ENCODE peak calls at places on chromosomes 13 and 19, in nine cellular contexts. Q, D, O, K, T, N, H, W and F are unnamed samples.

GRCh38 chr13:72696590-72696989 is 30.8 kb downstream of the MZT1 start:
- DNase-seq in K (peak; percentile 10), Q (no peak), D (peak; percentile 12), H (no peak), O (no peak), W (no peak), T (no peak), N (no peak), F (no peak)

GRCh38 chr19:2783781-2784145 is 690 bp upstream of the SGTA start:
- DNase-seq in T (no peak), H (no peak), K (no peak), Q (no peak), W (no peak), O (no peak), N (no peak), D (no peak), F (no peak)

GRCh38 chr19:18741566-18742121 is 49.5 kb downstream of the COMP start:
- DNase-seq in T (no peak), H (peak; percentile 73), O (no peak), D (no peak), N (peak; percentile 41), W (no peak), K (no peak), Q (no peak), F (peak; percentile 94)

GRCh38 chr19:55697069-55697440 is 22.0 kb downstream of the EPN1 start:
- DNase-seq in T (no peak), N (no peak), W (no peak), Q (peak; percentile 15), O (no peak), H (no peak), D (no peak), K (no peak), F (no peak)

GRCh38 chr13:98822238-98822606 is 69.8 kb upstream of the SLC15A1 start:
- DNase-seq in O (no peak), H (no peak), W (no peak), Q (no peak), T (no peak), N (no peak), D (no peak), K (peak; percentile 39), F (peak; percentile 30)

GRCh38 chr13:103287659-103288058 is 221.4 kb upstream of the SLC10A2 start:
- DNase-seq in Q (no peak), D (no peak), T (no peak), N (no peak), H (no peak), W (no peak), O (peak; percentile 2), K (no peak), F (no peak)

GRCh38 chr19:8305798-8306197 is 2.4 kb downstream of the CD320 start:
- DNase-seq in H (no peak), W (no peak), K (no peak), O (no peak), T (no peak), N (no peak), D (no peak), Q (no peak), F (no peak)

GRCh38 chr13:34738251-34739170 is 203.6 kb upstream of the NBEA start:
- DNase-seq in Q (no peak), D (no peak), W (no peak), T (no peak), O (no peak), N (no peak), K (no peak), H (no peak), F (no peak)

GRCh38 chr19:43820098-43820860 is 6.8 kb upstream of the ZNF283 start:
- DNase-seq in Q (peak; percentile 75), K (peak; percentile 85), W (no peak), N (no peak), T (no peak), H (peak; percentile 73), D (no peak), O (no peak), F (peak; percentile 24)

GRCh38 chr13:30739646-30740642 is 4.6 kb downstream of the ALOX5AP start:
- DNase-seq in K (peak; percentile 75), T (no peak), Q (no peak), O (no peak), D (peak; percentile 62), H (peak; percentile 3), W (peak; percentile 83), N (no peak), F (no peak)

GRCh38 chr13:43883636-43884035 is 3.9 kb downstream of the LACC1 start:
- DNase-seq in T (no peak), O (no peak), H (no peak), K (no peak), W (no peak), Q (no peak), D (no peak), N (no peak), F (no peak)

GRCh38 chr19:751501-752341 is 809 bp downstream of the MISP start:
- DNase-seq in W (peak; percentile 44), H (peak; percentile 75), D (no peak), N (no peak), T (no peak), Q (no peak), K (peak; percentile 95), O (no peak), F (peak; percentile 13)

GRCh38 chr13:29754486-29754806 is 96.0 kb downstream of the UBL3 start:
- DNase-seq in O (no peak), Q (no peak), T (no peak), N (no peak), D (peak; percentile 23), H (no peak), W (peak; percentile 92), K (peak; percentile 39), F (no peak)